ENCODE peak calls at places on chromosomes 6 and 20, in seven cellular contexts. H is stimulated activated naive B cell treated with anti-CD40 and anti-IgM and Interleukin-4, amounts not matched to agents 10 μg/mL and 1 μg/mL and 100 μg/mL, for 72 hours; I is activated T-cell treated with anti-CD3 and anti-CD28 coated beads, Interleukin-2, amount 50 U/mL, for 72 hours; Y is neural crest cell; C is posterior cingulate gyrus; Q is uterus; J is effector CD4-positive, alpha-beta T cell. T is an unnamed sample.

GRCh38 chr6:33853026-33853425 is 49.2 kb upstream of the MLN start:
- DNase-seq in H (no peak), I (no peak), Y (no peak), C (no peak), Q (no peak), J (no peak), T (no peak)

GRCh38 chr6:33988121-33989015 is 157.5 kb downstream of the GRM4 start:
- DNase-seq in H (no peak), I (no peak), Y (no peak), C (no peak), Q (no peak), J (no peak), T (no peak)

GRCh38 chr6:151524059-151524458 is 30.2 kb downstream of the CCDC170 start:
- DNase-seq in H (no peak), I (no peak), Y (no peak), C (no peak), Q (no peak), J (no peak), T (no peak)

GRCh38 chr6:28880894-28881780 is 42.6 kb downstream of the TRIM27 start:
- DNase-seq in H (peak; percentile 61), I (peak; percentile 65), Y (peak; percentile 94), C (peak; percentile 75), Q (peak; percentile 78), J (peak; percentile 18), T (no peak)

GRCh38 chr20:17334866-17335412 is 108.1 kb downstream of the PCSK2 start:
- DNase-seq in H (no peak), I (no peak), Y (no peak), C (no peak), Q (no peak), J (no peak), T (no peak)

GRCh38 chr6:55512904-55513303 is 66.1 kb downstream of the HMGCLL1 start:
- DNase-seq in H (no peak), I (no peak), Y (no peak), C (no peak), Q (no peak), J (no peak), T (no peak)

GRCh38 chr6:52820198-52820597 is 16.6 kb upstream of the GSTA1 start:
- DNase-seq in H (no peak), I (no peak), Y (no peak), C (no peak), Q (no peak), J (no peak), T (no peak)

GRCh38 chr6:143390278-143390677 is 60.2 kb downstream of the ADAT2 start:
- DNase-seq in H (no peak), I (no peak), Y (no peak), C (no peak), Q (no peak), J (no peak), T (no peak)

GRCh38 chr6:136604928-136605485 is 54.8 kb upstream of the MAP7 start:
- DNase-seq in H (no peak), I (no peak), Y (no peak), C (no peak), Q (no peak), J (no peak), T (no peak)

GRCh38 chr6:32867022-32867477 is 13.1 kb downstream of the PSMB9 start:
- DNase-seq in H (no peak), I (no peak), Y (no peak), C (no peak), Q (no peak), J (no peak), T (no peak)

GRCh38 chr6:14621518-14621917 is 503.9 kb downstream of the CD83 start:
- DNase-seq in H (no peak), I (no peak), Y (no peak), C (no peak), Q (no peak), J (no peak), T (no peak)

GRCh38 chr6:90284745-90285481 is 11.7 kb downstream of the BACH2 start:
- DNase-seq in H (peak; percentile 41), I (peak; percentile 56), Y (no peak), C (no peak), Q (no peak), J (no peak), T (no peak)

GRCh38 chr6:27178001-27178730 is 69.3 kb upstream of the PRSS16 start:
- DNase-seq in H (peak; percentile 50), I (peak; percentile 41), Y (no peak), C (no peak), Q (peak; percentile 50), J (peak; percentile 28), T (peak; percentile 65)

GRCh38 chr20:62723768-62724420 is 15.3 kb downstream of the NTSR1 start:
- DNase-seq in H (no peak), I (no peak), Y (no peak), C (no peak), Q (no peak), J (no peak), T (no peak)

GRCh38 chr6:112640895-112641294 is 293.8 kb downstream of the RFPL4B start:
- DNase-seq in H (no peak), I (no peak), Y (no peak), C (no peak), Q (no peak), J (no peak), T (no peak)

GRCh38 chr20:44435630-44436335 is 39.9 kb upstream of the TTPAL start:
- DNase-seq in H (no peak), I (no peak), Y (no peak), C (no peak), Q (no peak), J (no peak), T (no peak)

GRCh38 chr6:82738773-82739172 is 326.9 kb downstream of the UBE3D start:
- DNase-seq in H (no peak), I (no peak), Y (no peak), C (no peak), Q (no peak), J (no peak), T (no peak)

GRCh38 chr6:170444056-170444505 is 109.0 kb downstream of the PSMB1 start:
- DNase-seq in H (no peak), I (no peak), Y (no peak), C (no peak), Q (peak; percentile 9), J (no peak), T (peak; percentile 71)

GRCh38 chr6:168302534-168302933 is 17.0 kb downstream of the DACT2 start:
- DNase-seq in H (no peak), I (no peak), Y (no peak), C (no peak), Q (no peak), J (no peak), T (no peak)

GRCh38 chr6:37202788-37203491 is 33.0 kb downstream of the PIM1 start:
- DNase-seq in H (no peak), I (no peak), Y (no peak), C (no peak), Q (no peak), J (no peak), T (no peak)

T was measured in left lung.